ENCODE peak calls at places on chromosomes 4 and X, in four cellular contexts. One of them, this sample, is unnamed.

GRCh38 chrX:23365541-23365940 is 30.9 kb downstream of the PTCHD1 start:
- DNase-seq in HCT116: no peak
- DNase-seq in ascending aorta: no peak
- DNase-seq in neural crest cell: no peak
- DNase-seq in this sample: no peak

GRCh38 chrX:24014388-24015018 is 12.5 kb downstream of the KLHL15 start:
- DNase-seq in HCT116: no peak
- DNase-seq in ascending aorta: no peak
- DNase-seq in neural crest cell: no peak
- DNase-seq in this sample: no peak

GRCh38 chr4:81427605-81427922 is 44.1 kb downstream of the RASGEF1B start:
- DNase-seq in HCT116: no peak
- DNase-seq in ascending aorta: no peak
- DNase-seq in neural crest cell: peak
- DNase-seq in this sample: no peak

GRCh38 chr4:16496501-16496900 is 270.2 kb upstream of the TAPT1 start:
- DNase-seq in HCT116: no peak
- DNase-seq in ascending aorta: no peak
- DNase-seq in neural crest cell: no peak
- DNase-seq in this sample: no peak

GRCh38 chr4:177147668-177148067 is 162.0 kb upstream of the NEIL3 start:
- DNase-seq in HCT116: no peak
- DNase-seq in ascending aorta: no peak
- DNase-seq in neural crest cell: no peak
- DNase-seq in this sample: no peak

GRCh38 chr4:142474398-142475087 is 371.6 kb downstream of the INPP4B start:
- DNase-seq in HCT116: peak
- DNase-seq in ascending aorta: no peak
- DNase-seq in neural crest cell: no peak
- DNase-seq in this sample: no peak

GRCh38 chr4:95377511-95377910 is 171.3 kb downstream of the UNC5C start:
- DNase-seq in HCT116: no peak
- DNase-seq in ascending aorta: no peak
- DNase-seq in neural crest cell: no peak
- DNase-seq in this sample: no peak

GRCh38 chr4:137674066-137674465 is 141.8 kb upstream of the PCDH18 start:
- DNase-seq in HCT116: no peak
- DNase-seq in ascending aorta: no peak
- DNase-seq in neural crest cell: no peak
- DNase-seq in this sample: no peak

GRCh38 chr4:70667710-70668535 is 1.6 kb upstream of the JCHAIN start:
- DNase-seq in HCT116: no peak
- DNase-seq in ascending aorta: no peak
- DNase-seq in neural crest cell: no peak
- DNase-seq in this sample: no peak

GRCh38 chr4:33696066-33696465 is 2548.2 kb downstream of the ARAP2 start:
- DNase-seq in HCT116: no peak
- DNase-seq in ascending aorta: no peak
- DNase-seq in neural crest cell: no peak
- DNase-seq in this sample: no peak

GRCh38 chr4:158940276-158940675 is 162.6 kb upstream of the RAPGEF2 start:
- DNase-seq in HCT116: no peak
- DNase-seq in ascending aorta: no peak
- DNase-seq in neural crest cell: no peak
- DNase-seq in this sample: no peak

GRCh38 chr4:138053601-138054322 is 188.4 kb downstream of the SLC7A11 start:
- DNase-seq in HCT116: peak
- DNase-seq in ascending aorta: no peak
- DNase-seq in neural crest cell: no peak
- DNase-seq in this sample: no peak

GRCh38 chr4:93394488-93395185 is 433.9 kb upstream of the ATOH1 start:
- DNase-seq in HCT116: no peak
- DNase-seq in ascending aorta: no peak
- DNase-seq in neural crest cell: no peak
- DNase-seq in this sample: no peak

GRCh38 chrX:32087663-32088062 is 1015.8 kb upstream of the FTHL17 start:
- DNase-seq in HCT116: no peak
- DNase-seq in ascending aorta: no peak
- DNase-seq in neural crest cell: no peak
- DNase-seq in this sample: no peak

GRCh38 chr4:121154103-121154515 is 10.0 kb downstream of the TNIP3 start:
- DNase-seq in HCT116: no peak
- DNase-seq in ascending aorta: no peak
- DNase-seq in neural crest cell: no peak
- DNase-seq in this sample: no peak

GRCh38 chr4:98658287-98659105 is at the start of gene TSPAN5:
- DNase-seq in HCT116: peak
- DNase-seq in ascending aorta: peak
- DNase-seq in neural crest cell: peak
- DNase-seq in this sample: peak

GRCh38 chr4:2537011-2537830 is 774 bp downstream of the FAM193A start:
- DNase-seq in HCT116: no peak
- DNase-seq in ascending aorta: no peak
- DNase-seq in neural crest cell: peak
- DNase-seq in this sample: peak

GRCh38 chrX:45784590-45784989 is 583.9 kb upstream of the DIPK2B start:
- DNase-seq in HCT116: no peak
- DNase-seq in ascending aorta: no peak
- DNase-seq in neural crest cell: no peak
- DNase-seq in this sample: no peak

GRCh38 chr4:77586953-77587383 is 18.7 kb upstream of the CXCL13 start:
- DNase-seq in HCT116: no peak
- DNase-seq in ascending aorta: no peak
- DNase-seq in neural crest cell: no peak
- DNase-seq in this sample: peak

GRCh38 chr4:183838987-183839712 is 66.0 kb upstream of the STOX2 start:
- DNase-seq in HCT116: no peak
- DNase-seq in ascending aorta: no peak
- DNase-seq in neural crest cell: no peak
- DNase-seq in this sample: no peak

GRCh38 chrX:106484233-106484632 is 127.5 kb upstream of the RADX start:
- DNase-seq in HCT116: no peak
- DNase-seq in ascending aorta: no peak
- DNase-seq in neural crest cell: no peak
- DNase-seq in this sample: no peak

GRCh38 chr4:7364979-7365378 is 69.8 kb downstream of the PSAPL1 start:
- DNase-seq in HCT116: no peak
- DNase-seq in ascending aorta: no peak
- DNase-seq in neural crest cell: no peak
- DNase-seq in this sample: no peak

GRCh38 chr4:5839751-5840674 is 52.9 kb downstream of the CRMP1 start:
- DNase-seq in HCT116: no peak
- DNase-seq in ascending aorta: no peak
- DNase-seq in neural crest cell: no peak
- DNase-seq in this sample: no peak

GRCh38 chr4:4689694-4690440 is 148.0 kb upstream of the STX18 start:
- DNase-seq in HCT116: no peak
- DNase-seq in ascending aorta: no peak
- DNase-seq in neural crest cell: no peak
- DNase-seq in this sample: no peak

GRCh38 chr4:72568959-72569718 is at the start of gene ADAMTS3:
- DNase-seq in HCT116: no peak
- DNase-seq in ascending aorta: no peak
- DNase-seq in neural crest cell: peak
- DNase-seq in this sample: no peak

GRCh38 chr4:185096032-185096653 is 46.9 kb upstream of the SLC25A4 start:
- DNase-seq in HCT116: peak
- DNase-seq in ascending aorta: no peak
- DNase-seq in neural crest cell: peak
- DNase-seq in this sample: no peak

GRCh38 chr4:165383757-165384156 is 4.9 kb downstream of the CPE start:
- DNase-seq in HCT116: no peak
- DNase-seq in ascending aorta: no peak
- DNase-seq in neural crest cell: no peak
- DNase-seq in this sample: no peak

GRCh38 chr4:100208964-100209363 is 18.7 kb upstream of the DDIT4L start:
- DNase-seq in HCT116: no peak
- DNase-seq in ascending aorta: no peak
- DNase-seq in neural crest cell: no peak
- DNase-seq in this sample: no peak

GRCh38 chr4:42708625-42709024 is 51.7 kb upstream of the ATP8A1 start:
- DNase-seq in HCT116: no peak
- DNase-seq in ascending aorta: no peak
- DNase-seq in neural crest cell: no peak
- DNase-seq in this sample: no peak

This sample was measured in stimulated activated CD8-positive, alpha-beta memory T cell treated with anti-CD3 and anti-CD28 coated beads, Interleukin-7, amount 100 ng/mL, for 24 hours.